ENCODE peak calls at places on chromosomes 3 and 15, in four cellular contexts. G, R, K and B are unnamed samples.

GRCh38 chr15:98592136-98592535 is 56.2 kb upstream of the IGF1R start:
- DNase-seq in K (no peak), R (no peak), G (no peak), B (peak)

GRCh38 chr3:13703071-13703470 is 154.1 kb downstream of the FBLN2 start:
- DNase-seq in K (no peak), G (no peak), R (no peak), B (no peak)

GRCh38 chr3:134503266-134503665 is 17.4 kb downstream of the CEP63 start:
- DNase-seq in K (no peak), G (no peak), R (no peak), B (no peak)

GRCh38 chr3:129665024-129665768 is 58.7 kb upstream of the PLXND1 start:
- DNase-seq in G (peak), K (no peak), R (no peak), B (no peak)

GRCh38 chr15:54687628-54688027 is 509.1 kb downstream of the RSL24D1 start:
- DNase-seq in K (no peak), G (no peak), R (no peak), B (no peak)

GRCh38 chr3:149004622-149005021 is 13.3 kb downstream of the GYG1 start:
- DNase-seq in G (no peak), K (no peak), R (no peak), B (no peak)

GRCh38 chr3:74651239-74651638 is 36.8 kb upstream of the CNTN3 start:
- DNase-seq in R (no peak), G (no peak), K (no peak), B (no peak)

GRCh38 chr3:85162905-85163304 is 204.1 kb downstream of the CADM2 start:
- DNase-seq in G (no peak), K (no peak), R (no peak), B (no peak)

GRCh38 chr3:112017081-112017480 is 17.5 kb upstream of the TMPRSS7 start:
- DNase-seq in R (no peak), G (no peak), K (no peak), B (no peak)

GRCh38 chr3:171640520-171641412 is 169.5 kb downstream of the PLD1 start:
- DNase-seq in R (no peak), K (no peak), G (peak), B (peak)

GRCh38 chr3:52493232-52494017 is 1.7 kb upstream of the STAB1 start:
- DNase-seq in K (no peak), R (no peak), G (no peak), B (no peak)

GRCh38 chr3:13705702-13706280 is 156.9 kb downstream of the FBLN2 start:
- DNase-seq in G (no peak), K (no peak), R (no peak), B (no peak)

GRCh38 chr3:6860911-6861330 is at the start of gene GRM7:
- DNase-seq in K (no peak), G (no peak), R (no peak), B (peak)

GRCh38 chr15:73388256-73388781 is 19.6 kb upstream of the HCN4 start:
- DNase-seq in G (peak), K (no peak), R (no peak), B (peak)

GRCh38 chr3:22899441-22899840 is 303.7 kb upstream of the UBE2E2 start:
- DNase-seq in R (no peak), K (no peak), G (no peak), B (no peak)

GRCh38 chr15:50562735-50563640 is 16.5 kb upstream of the USP50 start:
- DNase-seq in R (no peak), G (no peak), K (no peak), B (no peak)

GRCh38 chr3:87288486-87288885 is 12.1 kb upstream of the POU1F1 start:
- DNase-seq in G (no peak), R (no peak), K (no peak), B (no peak)

DNA sequence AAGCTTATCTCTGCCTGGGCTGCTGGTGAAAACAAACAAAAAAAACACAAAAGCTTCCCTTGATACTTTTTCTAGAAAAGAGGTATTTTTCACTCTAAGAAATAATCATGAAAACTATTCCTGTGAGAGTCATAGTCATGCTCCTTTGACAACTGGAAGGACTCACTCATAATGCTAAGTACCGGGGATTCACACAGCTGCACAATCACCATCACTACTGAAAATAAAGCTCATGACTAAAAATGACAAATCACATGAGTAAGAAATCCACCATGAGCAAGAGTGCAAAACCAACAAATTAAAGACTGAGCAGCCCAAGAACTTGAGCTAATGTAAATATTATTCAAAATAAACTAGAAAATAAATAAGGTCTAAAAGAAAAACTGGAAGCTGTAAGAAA is 10.6 kb upstream of the POU1F1 start:
- DNase-seq in K (no peak), R (no peak), G (no peak), B (no peak)
- TF ChIP-seq CREM in K (no peak), R (no peak), G (no peak), B (no peak)

GRCh38 chr3:158244274-158244673 is 134.4 kb downstream of the RSRC1 start:
- DNase-seq in G (no peak), R (no peak), K (no peak), B (no peak)

GRCh38 chr3:158249183-158249582 is 139.3 kb downstream of the RSRC1 start:
- DNase-seq in G (no peak), K (no peak), R (no peak), B (no peak)

GRCh38 chr3:158248261-158248660 is 138.4 kb downstream of the RSRC1 start:
- DNase-seq in K (no peak), R (no peak), G (no peak), B (no peak)

GRCh38 chr3:158247288-158247687 is 137.4 kb downstream of the RSRC1 start:
- DNase-seq in G (no peak), K (no peak), R (no peak), B (no peak)
- TF ChIP-seq CREM in G (no peak), K (no peak), R (no peak), B (no peak)

DNA sequence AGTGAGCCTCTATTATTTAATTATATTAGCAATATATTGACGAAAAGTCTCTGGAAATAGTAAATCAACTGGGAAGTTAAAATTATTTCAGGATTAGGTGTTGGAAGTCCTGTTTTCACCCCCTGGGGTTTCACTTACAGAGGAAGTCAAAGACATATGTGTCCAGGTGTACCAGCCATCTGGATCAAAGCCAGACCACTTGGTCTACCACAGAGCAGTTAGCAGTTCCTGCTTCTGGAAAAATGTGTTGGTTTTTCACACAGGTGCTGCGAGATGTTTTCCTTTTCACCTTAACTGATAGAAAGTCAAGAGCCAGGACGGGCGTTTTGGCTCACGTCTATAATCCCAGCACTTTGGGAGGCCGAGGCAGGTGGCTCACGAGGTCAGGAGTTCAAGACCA is 13.1 kb downstream of the MME start:
- DNase-seq in R (no peak), K (no peak), G (no peak), B (no peak)
- TF ChIP-seq CREM in R (no peak), K (no peak), G (no peak), B (no peak)

GRCh38 chr3:184352149-184352785 is 9.1 kb downstream of the CLCN2 start:
- DNase-seq in K (no peak), G (no peak), R (no peak), B (no peak)
- TF ChIP-seq CREM in K (no peak), G (no peak), R (no peak), B (no peak)

GRCh38 chr3:184562146-184562861 is 719 bp downstream of the EPHB3 start:
- DNase-seq in G (no peak), R (no peak), K (no peak), B (no peak)

GRCh38 chr3:184561329-184562145 is at the start of gene EPHB3:
- DNase-seq in K (peak), R (peak), G (peak), B (peak)

GRCh38 chr3:184563569-184563925 is 2.0 kb downstream of the EPHB3 start:
- DNase-seq in G (no peak), K (no peak), R (no peak), B (no peak)

GRCh38 chr3:184563941-184564684 is 2.5 kb downstream of the EPHB3 start:
- DNase-seq in G (no peak), K (no peak), R (no peak), B (no peak)

GRCh38 chr3:184562875-184563568 is 1.4 kb downstream of the EPHB3 start:
- DNase-seq in K (no peak), G (no peak), R (no peak), B (no peak)
- TF ChIP-seq CREM in K (no peak), G (no peak), R (no peak), B (no peak)

DNA sequence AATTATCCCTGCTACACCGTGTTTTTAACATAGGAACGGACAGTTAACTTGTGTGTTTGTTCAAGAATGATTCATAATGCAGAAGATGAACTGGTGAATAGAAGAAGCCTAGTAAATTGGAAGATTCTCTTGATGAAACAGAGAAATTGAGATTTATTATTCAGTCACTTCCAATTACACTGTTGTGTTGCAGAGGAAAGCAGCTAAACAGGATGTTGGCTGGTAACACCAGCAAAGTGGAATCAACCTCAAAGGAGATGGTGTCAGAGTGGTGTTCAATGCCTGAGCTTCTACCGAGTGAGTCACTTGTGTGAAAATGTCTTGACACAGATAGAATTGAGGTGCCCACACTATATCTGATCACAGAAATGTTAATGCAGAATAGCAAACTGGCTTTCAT is 399.6 kb downstream of the LPP start:
- DNase-seq in G (no peak), K (no peak), R (no peak), B (no peak)
- TF ChIP-seq CREM in G (no peak), K (no peak), R (no peak), B (no peak)